ENCODE peak calls at places on chromosomes 2 and 18, in eight cellular contexts. One of them, this sample, is unnamed.

GRCh38 chr2:156944871-156945270 is 312.6 kb upstream of the GALNT5 start:
- DNase-seq in HepG2: no peak
- DNase-seq in HCT116: no peak
- DNase-seq in ovary: no peak
- DNase-seq in thyroid gland: no peak
- DNase-seq in GM12878: no peak
- DNase-seq in IMR-90: no peak
- DNase-seq in heart left ventricle: no peak
- DNase-seq in this sample: no peak

GRCh38 chr2:202014328-202015034 is 19.2 kb upstream of the FZD7 start:
- DNase-seq in HepG2: no peak
- DNase-seq in HCT116: no peak
- DNase-seq in ovary: no peak
- DNase-seq in thyroid gland: no peak
- DNase-seq in GM12878: no peak
- DNase-seq in IMR-90: peak
- DNase-seq in heart left ventricle: no peak
- DNase-seq in this sample: no peak

GRCh38 chr2:124810132-124810531 is 785.0 kb downstream of the CNTNAP5 start:
- DNase-seq in HepG2: peak
- DNase-seq in HCT116: no peak
- DNase-seq in ovary: no peak
- DNase-seq in thyroid gland: no peak
- DNase-seq in GM12878: no peak
- DNase-seq in IMR-90: peak
- DNase-seq in heart left ventricle: peak
- DNase-seq in this sample: peak

GRCh38 chr2:112812318-112813042 is 24.1 kb downstream of the IL1B start:
- DNase-seq in HepG2: no peak
- DNase-seq in HCT116: no peak
- DNase-seq in ovary: no peak
- DNase-seq in thyroid gland: no peak
- DNase-seq in GM12878: no peak
- DNase-seq in IMR-90: peak
- DNase-seq in heart left ventricle: no peak
- DNase-seq in this sample: no peak

GRCh38 chr2:55581435-55581834 is 36.0 kb downstream of the PPP4R3B start:
- DNase-seq in HepG2: peak
- DNase-seq in HCT116: peak
- DNase-seq in ovary: no peak
- DNase-seq in thyroid gland: no peak
- DNase-seq in GM12878: no peak
- DNase-seq in IMR-90: no peak
- DNase-seq in heart left ventricle: no peak
- DNase-seq in this sample: no peak

GRCh38 chr18:13658444-13659204 is 67.7 kb downstream of the FAM210A start:
- DNase-seq in HepG2: no peak
- DNase-seq in HCT116: no peak
- DNase-seq in ovary: no peak
- DNase-seq in thyroid gland: no peak
- DNase-seq in GM12878: no peak
- DNase-seq in IMR-90: no peak
- DNase-seq in heart left ventricle: no peak
- DNase-seq in this sample: no peak

GRCh38 chr2:236940497-236940896 is 145.2 kb upstream of the COPS8 start:
- DNase-seq in HepG2: no peak
- DNase-seq in HCT116: no peak
- DNase-seq in ovary: no peak
- DNase-seq in thyroid gland: no peak
- DNase-seq in GM12878: no peak
- DNase-seq in IMR-90: no peak
- DNase-seq in heart left ventricle: no peak
- DNase-seq in this sample: no peak

GRCh38 chr2:165718811-165719210 is 75.2 kb downstream of the GALNT3 start:
- DNase-seq in HepG2: no peak
- DNase-seq in HCT116: no peak
- DNase-seq in ovary: no peak
- DNase-seq in thyroid gland: peak
- DNase-seq in GM12878: no peak
- DNase-seq in IMR-90: no peak
- DNase-seq in heart left ventricle: no peak
- DNase-seq in this sample: no peak

GRCh38 chr2:180787330-180787729 is 193.1 kb upstream of the UBE2E3 start:
- DNase-seq in HepG2: no peak
- DNase-seq in HCT116: no peak
- DNase-seq in ovary: no peak
- DNase-seq in thyroid gland: no peak
- DNase-seq in GM12878: no peak
- DNase-seq in IMR-90: no peak
- DNase-seq in heart left ventricle: no peak
- DNase-seq in this sample: no peak

GRCh38 chr2:121287146-121287798 is 2.3 kb upstream of the TFCP2L1 start:
- DNase-seq in HepG2: no peak
- DNase-seq in HCT116: no peak
- DNase-seq in ovary: no peak
- DNase-seq in thyroid gland: no peak
- DNase-seq in GM12878: no peak
- DNase-seq in IMR-90: no peak
- DNase-seq in heart left ventricle: peak
- DNase-seq in this sample: no peak

GRCh38 chr2:73983322-73984202 is 1.1 kb upstream of the TET3 start:
- DNase-seq in HepG2: peak
- DNase-seq in HCT116: peak
- DNase-seq in ovary: peak
- DNase-seq in thyroid gland: peak
- DNase-seq in GM12878: no peak
- DNase-seq in IMR-90: no peak
- DNase-seq in heart left ventricle: no peak
- DNase-seq in this sample: peak

GRCh38 chr2:175931751-175932295 is 70.2 kb downstream of the LNPK start:
- DNase-seq in HepG2: no peak
- DNase-seq in HCT116: no peak
- DNase-seq in ovary: no peak
- DNase-seq in thyroid gland: no peak
- DNase-seq in GM12878: no peak
- DNase-seq in IMR-90: peak
- DNase-seq in heart left ventricle: no peak
- DNase-seq in this sample: no peak

GRCh38 chr2:46499392-46499785 is 20.0 kb downstream of the TMEM247 start:
- DNase-seq in HepG2: no peak
- DNase-seq in HCT116: no peak
- DNase-seq in ovary: no peak
- DNase-seq in thyroid gland: no peak
- DNase-seq in GM12878: no peak
- DNase-seq in IMR-90: no peak
- DNase-seq in heart left ventricle: no peak
- DNase-seq in this sample: no peak

GRCh38 chr2:239238381-239238780 is 162.4 kb downstream of the HDAC4 start:
- DNase-seq in HepG2: no peak
- DNase-seq in HCT116: no peak
- DNase-seq in ovary: no peak
- DNase-seq in thyroid gland: no peak
- DNase-seq in GM12878: no peak
- DNase-seq in IMR-90: no peak
- DNase-seq in heart left ventricle: no peak
- DNase-seq in this sample: no peak

GRCh38 chr2:156333951-156334495 is 1.5 kb upstream of the NR4A2 start:
- DNase-seq in HepG2: peak
- DNase-seq in HCT116: no peak
- DNase-seq in ovary: peak
- DNase-seq in thyroid gland: peak
- DNase-seq in GM12878: no peak
- DNase-seq in IMR-90: peak
- DNase-seq in heart left ventricle: peak
- DNase-seq in this sample: peak

GRCh38 chr2:9638532-9638931 is 7.7 kb upstream of the YWHAQ start:
- DNase-seq in HepG2: peak
- DNase-seq in HCT116: peak
- DNase-seq in ovary: peak
- DNase-seq in thyroid gland: peak
- DNase-seq in GM12878: no peak
- DNase-seq in IMR-90: peak
- DNase-seq in heart left ventricle: peak
- DNase-seq in this sample: peak

GRCh38 chr2:29676886-29677453 is 244.4 kb downstream of the ALK start:
- DNase-seq in HepG2: no peak
- DNase-seq in HCT116: no peak
- DNase-seq in ovary: no peak
- DNase-seq in thyroid gland: no peak
- DNase-seq in GM12878: no peak
- DNase-seq in IMR-90: no peak
- DNase-seq in heart left ventricle: no peak
- DNase-seq in this sample: no peak

GRCh38 chr2:200352631-200353030 is 46.1 kb downstream of the SPATS2L start:
- DNase-seq in HepG2: peak
- DNase-seq in HCT116: peak
- DNase-seq in ovary: no peak
- DNase-seq in thyroid gland: peak
- DNase-seq in GM12878: no peak
- DNase-seq in IMR-90: peak
- DNase-seq in heart left ventricle: no peak
- DNase-seq in this sample: no peak

GRCh38 chr2:70898363-70899240 is 37.1 kb upstream of the ATP6V1B1 start:
- DNase-seq in HepG2: no peak
- DNase-seq in HCT116: no peak
- DNase-seq in ovary: no peak
- DNase-seq in thyroid gland: no peak
- DNase-seq in GM12878: no peak
- DNase-seq in IMR-90: no peak
- DNase-seq in heart left ventricle: no peak
- DNase-seq in this sample: no peak

GRCh38 chr2:233251306-233252116 is at the start of gene ATG16L1:
- DNase-seq in HepG2: peak
- DNase-seq in HCT116: peak
- DNase-seq in ovary: peak
- DNase-seq in thyroid gland: peak
- DNase-seq in GM12878: peak
- DNase-seq in IMR-90: peak
- DNase-seq in heart left ventricle: peak
- DNase-seq in this sample: peak
- TF ChIP-seq POLR2A in HepG2: peak
- TF ChIP-seq POLR2A in HCT116: peak
- TF ChIP-seq POLR2A in ovary: peak
- TF ChIP-seq POLR2A in thyroid gland: peak
- TF ChIP-seq POLR2A in GM12878: peak
- TF ChIP-seq POLR2A in IMR-90: peak
- TF ChIP-seq POLR2A in heart left ventricle: no peak
- TF ChIP-seq POLR2A in this sample: peak

GRCh38 chr18:48862678-48863270 is 88.0 kb downstream of the SMAD7 start:
- DNase-seq in HepG2: no peak
- DNase-seq in HCT116: no peak
- DNase-seq in ovary: no peak
- DNase-seq in thyroid gland: peak
- DNase-seq in GM12878: no peak
- DNase-seq in IMR-90: no peak
- DNase-seq in heart left ventricle: no peak
- DNase-seq in this sample: no peak
- H3K4me3 ChIP-seq in HepG2: no peak
- H3K4me3 ChIP-seq in HCT116: no peak
- H3K4me3 ChIP-seq in ovary: no peak
- H3K4me3 ChIP-seq in thyroid gland: no peak
- H3K4me3 ChIP-seq in GM12878: no peak
- H3K4me3 ChIP-seq in IMR-90: no peak
- H3K4me3 ChIP-seq in heart left ventricle: no peak
- H3K4me3 ChIP-seq in this sample: no peak

GRCh38 chr2:64330281-64330680 is 123.7 kb upstream of the LGALSL start:
- DNase-seq in HepG2: no peak
- DNase-seq in HCT116: no peak
- DNase-seq in ovary: no peak
- DNase-seq in thyroid gland: no peak
- DNase-seq in GM12878: no peak
- DNase-seq in IMR-90: no peak
- DNase-seq in heart left ventricle: no peak
- DNase-seq in this sample: no peak

GRCh38 chr2:64328415-64328722 is 125.6 kb upstream of the LGALSL start:
- DNase-seq in HepG2: no peak
- DNase-seq in HCT116: no peak
- DNase-seq in ovary: no peak
- DNase-seq in thyroid gland: no peak
- DNase-seq in GM12878: peak
- DNase-seq in IMR-90: no peak
- DNase-seq in heart left ventricle: peak
- DNase-seq in this sample: no peak

GRCh38 chr2:64331430-64331700 is 122.6 kb upstream of the LGALSL start:
- DNase-seq in HepG2: no peak
- DNase-seq in HCT116: no peak
- DNase-seq in ovary: no peak
- DNase-seq in thyroid gland: no peak
- DNase-seq in GM12878: no peak
- DNase-seq in IMR-90: no peak
- DNase-seq in heart left ventricle: no peak
- DNase-seq in this sample: no peak

GRCh38 chr2:64330691-64331429 is 123.1 kb upstream of the LGALSL start:
- DNase-seq in HepG2: peak
- DNase-seq in HCT116: peak
- DNase-seq in ovary: peak
- DNase-seq in thyroid gland: peak
- DNase-seq in GM12878: no peak
- DNase-seq in IMR-90: peak
- DNase-seq in heart left ventricle: peak
- DNase-seq in this sample: peak

GRCh38 chr2:64329848-64330247 is 124.1 kb upstream of the LGALSL start:
- DNase-seq in HepG2: no peak
- DNase-seq in HCT116: no peak
- DNase-seq in ovary: no peak
- DNase-seq in thyroid gland: no peak
- DNase-seq in GM12878: no peak
- DNase-seq in IMR-90: peak
- DNase-seq in heart left ventricle: peak
- DNase-seq in this sample: no peak
- TF ChIP-seq POLR2A in HepG2: no peak
- TF ChIP-seq POLR2A in HCT116: no peak
- TF ChIP-seq POLR2A in ovary: no peak
- TF ChIP-seq POLR2A in thyroid gland: no peak
- TF ChIP-seq POLR2A in GM12878: no peak
- TF ChIP-seq POLR2A in IMR-90: no peak
- TF ChIP-seq POLR2A in heart left ventricle: no peak
- TF ChIP-seq POLR2A in this sample: no peak

DNA sequence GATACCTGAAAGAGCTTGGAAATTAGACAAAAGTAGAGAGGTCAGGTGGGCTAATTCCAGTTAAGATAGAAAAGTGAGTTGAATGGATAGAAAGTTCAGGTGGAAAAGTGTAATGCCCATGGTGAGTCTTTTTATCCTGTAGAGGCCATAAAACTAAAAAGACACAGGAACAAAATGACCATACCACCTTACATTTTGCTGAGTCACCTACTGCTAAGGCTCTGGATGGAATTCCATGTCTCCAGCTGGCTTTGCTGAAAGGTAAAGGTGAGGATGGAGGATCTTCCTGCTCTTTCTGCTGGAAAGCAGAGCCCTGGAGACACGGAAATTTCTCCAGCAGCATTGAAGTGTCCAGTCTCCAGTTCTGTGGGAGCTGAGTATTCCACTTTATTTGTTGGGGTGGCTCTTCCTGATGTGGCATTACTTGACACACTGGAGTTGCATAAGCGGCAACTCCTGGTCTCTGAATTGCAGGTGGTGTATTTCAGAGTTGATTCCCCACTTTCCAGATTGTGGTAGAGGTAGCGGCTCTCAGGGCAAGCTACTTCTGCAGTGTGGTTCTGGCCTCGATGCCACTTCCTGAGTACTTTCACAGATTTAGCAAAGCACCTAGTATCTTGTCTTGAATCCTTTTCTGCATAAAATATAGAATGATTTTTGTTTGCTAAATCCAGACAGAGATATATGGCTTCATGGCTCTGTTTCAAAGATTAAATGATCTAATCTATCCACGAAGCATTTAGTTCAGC is 10.7 kb downstream of the IL1RL2 start:
- DNase-seq in HepG2: no peak
- DNase-seq in HCT116: no peak
- DNase-seq in ovary: no peak
- DNase-seq in thyroid gland: no peak
- DNase-seq in GM12878: no peak
- DNase-seq in IMR-90: no peak
- DNase-seq in heart left ventricle: no peak
- DNase-seq in this sample: no peak
- H3K4me3 ChIP-seq in HepG2: no peak
- H3K4me3 ChIP-seq in HCT116: no peak
- H3K4me3 ChIP-seq in ovary: no peak
- H3K4me3 ChIP-seq in thyroid gland: no peak
- H3K4me3 ChIP-seq in GM12878: no peak
- H3K4me3 ChIP-seq in IMR-90: no peak
- H3K4me3 ChIP-seq in heart left ventricle: no peak
- H3K4me3 ChIP-seq in this sample: no peak

This sample was measured in body of pancreas.